ENCODE peak calls at places on chromosomes 16 and 17, in eight cellular contexts. D, N, H, A, Z, X, V and G are unnamed samples.

GRCh38 chr16:64012166-64012565 is 1109.7 kb downstream of the CDH11 start:
- DNase-seq in D (no peak), N (no peak), H (no peak), A (no peak), Z (no peak), X (no peak), V (no peak), G (no peak)

GRCh38 chr17:28547623-28548416 is 4.6 kb downstream of the UNC119 start:
- DNase-seq in D (peak), N (no peak), H (peak), A (peak), Z (peak), X (peak), V (peak), G (peak)

GRCh38 chr16:86740817-86741799 is 162.8 kb downstream of the FOXL1 start:
- DNase-seq in D (no peak), N (no peak), H (no peak), A (no peak), Z (peak), X (no peak), V (peak), G (no peak)

GRCh38 chr17:79029327-79030009 is 5.5 kb downstream of the C1QTNF1 start:
- DNase-seq in D (peak), N (no peak), H (peak), A (no peak), Z (no peak), X (no peak), V (no peak), G (no peak)

GRCh38 chr17:34283571-34283970 is 2.0 kb upstream of the CCL11 start:
- DNase-seq in D (no peak), N (no peak), H (no peak), A (no peak), Z (no peak), X (no peak), V (no peak), G (no peak)

GRCh38 chr17:78095035-78095434 is 33.5 kb downstream of the TMC6 start:
- DNase-seq in D (no peak), N (no peak), H (no peak), A (no peak), Z (no peak), X (no peak), V (no peak), G (no peak)

GRCh38 chr17:58432806-58433573 is 15.7 kb upstream of the RNF43 start:
- DNase-seq in D (no peak), N (no peak), H (no peak), A (no peak), Z (no peak), X (no peak), V (no peak), G (no peak)

GRCh38 chr17:80475949-80476876 is at the start of gene NPTX1:
- DNase-seq in D (no peak), N (no peak), H (no peak), A (no peak), Z (no peak), X (no peak), V (no peak), G (no peak)

GRCh38 chr16:80447263-80447662 is 93.5 kb upstream of the DYNLRB2 start:
- DNase-seq in D (no peak), N (no peak), H (no peak), A (no peak), Z (no peak), X (no peak), V (no peak), G (no peak)

GRCh38 chr17:3542410-3543088 is 15.1 kb downstream of the TRPV3 start:
- DNase-seq in D (no peak), N (no peak), H (no peak), A (no peak), Z (no peak), X (no peak), V (no peak), G (no peak)

GRCh38 chr17:82023447-82024241 is 539 bp downstream of the LRRC45 start:
- DNase-seq in D (no peak), N (no peak), H (no peak), A (no peak), Z (peak), X (no peak), V (peak), G (no peak)

GRCh38 chr17:1492249-1493206 is at the start of gene MYO1C:
- DNase-seq in D (no peak), N (no peak), H (no peak), A (no peak), Z (no peak), X (no peak), V (no peak), G (no peak)

GRCh38 chr17:8072727-8073461 is 14.6 kb downstream of the ALOX12B start:
- DNase-seq in D (no peak), N (no peak), H (no peak), A (no peak), Z (no peak), X (no peak), V (no peak), G (no peak)

GRCh38 chr16:85652431-85653221 is 36.1 kb downstream of the GINS2 start:
- DNase-seq in D (no peak), N (no peak), H (peak), A (peak), Z (peak), X (no peak), V (peak), G (peak)

GRCh38 chr17:73215414-73215813 is 22.6 kb downstream of the COG1 start:
- DNase-seq in D (no peak), N (no peak), H (no peak), A (no peak), Z (no peak), X (no peak), V (no peak), G (no peak)

GRCh38 chr17:5033352-5034015 is 1.7 kb downstream of the SLC52A1 start:
- DNase-seq in D (no peak), N (no peak), H (no peak), A (no peak), Z (no peak), X (no peak), V (no peak), G (no peak)

GRCh38 chr17:82329683-82330321 is 3.8 kb downstream of the SECTM1 start:
- DNase-seq in D (no peak), N (no peak), H (no peak), A (no peak), Z (no peak), X (no peak), V (no peak), G (no peak)

GRCh38 chr17:60522889-60523626 is 3.0 kb downstream of the APPBP2 start:
- DNase-seq in D (no peak), N (no peak), H (no peak), A (no peak), Z (no peak), X (no peak), V (no peak), G (no peak)

GRCh38 chr16:75732871-75733270 is 6.6 kb upstream of the CPHXL start:
- DNase-seq in D (no peak), N (no peak), H (no peak), A (no peak), Z (no peak), X (no peak), V (no peak), G (no peak)

GRCh38 chr16:11395008-11395948 is 50.0 kb downstream of the RMI2 start:
- DNase-seq in D (no peak), N (no peak), H (no peak), A (no peak), Z (no peak), X (no peak), V (no peak), G (no peak)

GRCh38 chr17:8041249-8041928 is 2.5 kb downstream of the ALOX15B start:
- DNase-seq in D (no peak), N (no peak), H (no peak), A (peak), Z (peak), X (no peak), V (peak), G (peak)

GRCh38 chr16:14641206-14641605 is 8.5 kb downstream of the BFAR start:
- DNase-seq in D (no peak), N (no peak), H (no peak), A (no peak), Z (no peak), X (no peak), V (no peak), G (no peak)

GRCh38 chr17:74296548-74296936 is 22.5 kb downstream of the DNAI2 start:
- DNase-seq in D (no peak), N (no peak), H (peak), A (peak), Z (peak), X (peak), V (peak), G (peak)

GRCh38 chr17:79789943-79790804 is 6.7 kb downstream of the CBX8 start:
- DNase-seq in D (peak), N (no peak), H (no peak), A (no peak), Z (peak), X (no peak), V (peak), G (no peak)

GRCh38 chr16:12087901-12088364 is 111.4 kb downstream of the SNX29 start:
- DNase-seq in D (peak), N (no peak), H (no peak), A (no peak), Z (no peak), X (no peak), V (no peak), G (peak)

GRCh38 chr16:49700222-49700927 is 155.5 kb downstream of the ZNF423 start:
- DNase-seq in D (no peak), N (no peak), H (no peak), A (peak), Z (no peak), X (no peak), V (no peak), G (no peak)

GRCh38 chr17:47703191-47703591 is 9.2 kb downstream of the TBKBP1 start:
- DNase-seq in D (peak), N (no peak), H (no peak), A (no peak), Z (no peak), X (no peak), V (no peak), G (no peak)

GRCh38 chr17:56752263-56752662 is 81.5 kb downstream of the C17orf67 start:
- DNase-seq in D (no peak), N (no peak), H (no peak), A (no peak), Z (no peak), X (no peak), V (peak), G (no peak)

GRCh38 chr16:14672403-14672971 is 21.6 kb downstream of the PLA2G10 start:
- DNase-seq in D (no peak), N (no peak), H (no peak), A (no peak), Z (no peak), X (no peak), V (no peak), G (peak)

GRCh38 chr16:1530883-1531637 is 2.4 kb upstream of the TMEM204 start:
- DNase-seq in D (no peak), N (no peak), H (no peak), A (peak), Z (no peak), X (peak), V (no peak), G (no peak)

GRCh38 chr16:84600343-84601229 is 17.3 kb downstream of the COTL1 start:
- DNase-seq in D (no peak), N (no peak), H (no peak), A (no peak), Z (no peak), X (no peak), V (peak), G (no peak)

GRCh38 chr16:73864868-73865267 is 431.7 kb upstream of the PSMD7 start:
- DNase-seq in D (no peak), N (no peak), H (no peak), A (no peak), Z (no peak), X (no peak), V (no peak), G (no peak)

GRCh38 chr16:66223176-66223780 is 143.2 kb upstream of the CDH5 start:
- DNase-seq in D (peak), N (no peak), H (no peak), A (no peak), Z (no peak), X (no peak), V (peak), G (no peak)

GRCh38 chr17:27326585-27326984 is 32.7 kb downstream of the WSB1 start:
- DNase-seq in D (no peak), N (no peak), H (no peak), A (no peak), Z (no peak), X (no peak), V (no peak), G (no peak)

GRCh38 chr17:29918922-29919856 is 10.8 kb downstream of the SSH2 start:
- DNase-seq in D (no peak), N (no peak), H (no peak), A (no peak), Z (no peak), X (no peak), V (peak), G (no peak)

GRCh38 chr17:1714488-1714979 is 4.4 kb upstream of the TLCD2 start:
- DNase-seq in D (peak), N (peak), H (peak), A (peak), Z (peak), X (peak), V (peak), G (peak)

GRCh38 chr17:28282596-28282995 is 36.4 kb upstream of the TMEM97 start:
- DNase-seq in D (no peak), N (no peak), H (no peak), A (no peak), Z (no peak), X (no peak), V (no peak), G (no peak)

GRCh38 chr16:9092282-9092962 is 978 bp downstream of the HAPSTR1 start:
- DNase-seq in D (peak), N (no peak), H (peak), A (peak), Z (no peak), X (peak), V (peak), G (peak)

GRCh38 chr16:9095171-9095570 is 3.7 kb downstream of the HAPSTR1 start:
- DNase-seq in D (no peak), N (no peak), H (no peak), A (no peak), Z (no peak), X (no peak), V (no peak), G (no peak)

GRCh38 chr16:9095998-9096397 is 4.6 kb downstream of the HAPSTR1 start:
- DNase-seq in D (no peak), N (no peak), H (no peak), A (no peak), Z (no peak), X (no peak), V (no peak), G (no peak)

GRCh38 chr16:9092963-9093477 is 1.6 kb downstream of the HAPSTR1 start:
- DNase-seq in D (peak), N (no peak), H (peak), A (peak), Z (no peak), X (no peak), V (peak), G (peak)

GRCh38 chr16:9094008-9094846 is 2.8 kb downstream of the HAPSTR1 start:
- DNase-seq in D (no peak), N (no peak), H (no peak), A (no peak), Z (no peak), X (no peak), V (no peak), G (no peak)
- TF ChIP-seq POLR2A in D (no peak), N (no peak), H (no peak), A (no peak), Z (no peak), X (no peak), V (no peak), G (no peak)

GRCh38 chr16:7086842-7087616 is 245.6 kb upstream of the RBFOX1 start:
- DNase-seq in D (no peak), N (no peak), H (peak), A (peak), Z (no peak), X (no peak), V (peak), G (no peak)
- TF ChIP-seq CTCF in D (no peak), N (peak), H (peak), A (no peak), Z (no peak), X (no peak), V (no peak), G (no peak)

DNA sequence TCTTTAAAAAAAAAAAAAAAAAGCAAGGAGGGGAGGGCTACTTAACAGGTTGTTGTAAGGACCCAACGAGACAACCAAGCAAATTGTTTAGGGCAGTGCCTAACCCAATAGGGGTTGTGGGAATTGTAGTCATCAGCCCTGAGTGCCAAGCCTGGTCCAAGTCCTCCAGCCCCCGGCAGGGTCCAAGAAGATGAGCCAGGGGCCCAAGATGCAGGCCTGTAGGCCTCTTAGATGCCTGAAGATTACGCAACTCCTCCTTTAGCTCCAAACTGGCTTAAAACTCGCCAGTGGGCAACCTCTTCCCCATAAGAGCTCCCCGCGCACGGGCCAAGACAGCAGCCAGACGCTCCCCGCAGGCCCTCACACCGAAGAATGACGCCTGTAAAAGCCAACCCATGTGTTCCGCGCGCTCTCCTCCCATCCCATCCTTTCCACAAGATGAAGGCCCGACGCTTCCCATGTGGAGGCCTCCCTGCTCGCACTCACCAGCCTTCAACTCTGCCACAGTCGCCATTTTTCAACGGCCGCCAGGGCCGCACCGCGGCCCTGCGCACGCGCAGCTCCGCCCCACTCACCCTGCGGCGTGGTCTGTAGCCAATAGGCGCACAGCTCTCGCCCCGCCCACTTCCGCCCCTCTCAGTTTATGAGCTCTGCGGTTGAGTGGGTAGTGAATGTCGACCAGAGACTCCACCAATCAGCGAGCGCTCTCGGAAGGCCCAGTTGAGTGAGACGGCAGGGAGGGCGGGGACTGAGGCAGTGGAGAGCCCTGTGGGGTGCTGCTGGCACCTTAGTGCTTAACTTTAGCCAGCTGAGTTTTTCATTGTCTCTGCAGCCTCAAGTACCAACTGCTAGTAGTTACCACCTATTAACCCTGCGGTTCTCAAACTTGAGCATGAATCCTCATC is at the start of gene CEP20:
- DNase-seq in D (peak), N (peak), H (peak), A (peak), Z (peak), X (peak), V (peak), G (peak)
- TF ChIP-seq POLR2A in D (peak), N (peak), H (peak), A (peak), Z (peak), X (peak), V (peak), G (peak)

GRCh38 chr17:49038138-49038537 is 41.0 kb downstream of the IGF2BP1 start:
- DNase-seq in D (no peak), N (no peak), H (no peak), A (no peak), Z (no peak), X (no peak), V (no peak), G (no peak)

GRCh38 chr17:49035470-49036269 is 38.5 kb downstream of the IGF2BP1 start:
- DNase-seq in D (peak), N (no peak), H (peak), A (peak), Z (peak), X (no peak), V (peak), G (peak)

GRCh38 chr17:49038544-49038943 is 41.4 kb downstream of the IGF2BP1 start:
- DNase-seq in D (no peak), N (no peak), H (no peak), A (no peak), Z (no peak), X (no peak), V (no peak), G (no peak)

GRCh38 chr17:49031965-49032928 is 35.1 kb downstream of the IGF2BP1 start:
- DNase-seq in D (no peak), N (no peak), H (peak), A (peak), Z (peak), X (no peak), V (peak), G (peak)

DNA sequence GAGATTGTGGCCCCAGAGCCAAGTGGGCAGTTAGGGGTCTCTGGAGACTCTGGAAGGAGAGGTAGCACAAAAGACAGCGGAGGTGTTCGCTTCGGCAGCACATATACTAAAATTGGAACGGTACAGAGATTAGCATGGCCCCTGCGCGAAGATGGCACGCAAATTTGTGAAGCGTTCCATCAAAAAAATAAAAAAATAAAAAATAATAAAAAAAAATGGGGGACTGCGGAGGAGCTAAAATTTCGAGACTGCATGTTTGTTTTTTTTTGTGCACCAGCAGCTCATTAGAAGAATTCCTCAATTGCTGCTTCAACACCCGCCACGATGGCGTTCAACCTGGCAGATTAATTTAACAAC is 39.1 kb downstream of the IGF2BP1 start:
- DNase-seq in D (no peak), N (no peak), H (no peak), A (no peak), Z (no peak), X (no peak), V (no peak), G (no peak)
- TF ChIP-seq CTCF in D (no peak), N (no peak), H (no peak), A (no peak), Z (peak), X (no peak), V (no peak), G (no peak)

DNA sequence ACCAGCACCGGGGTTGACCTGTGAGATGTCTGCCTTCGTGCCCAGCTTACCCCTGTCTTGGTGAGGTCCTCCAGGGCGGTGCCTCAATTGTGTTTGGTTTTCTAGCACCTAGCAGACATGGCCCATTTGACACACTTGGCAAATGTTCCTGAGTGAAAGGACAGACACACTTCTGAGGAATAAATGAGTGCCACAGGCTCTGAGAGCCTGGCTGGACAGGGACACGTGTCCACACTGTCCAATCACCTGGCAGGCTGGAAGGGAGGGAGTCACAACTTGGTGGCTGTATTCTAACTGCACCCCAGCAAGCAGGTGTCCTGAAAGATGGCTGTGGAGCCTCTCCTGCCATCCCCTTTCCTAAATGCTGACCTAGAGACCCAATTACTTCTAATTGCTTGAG is 7.4 kb downstream of the MAP3K14 start:
- DNase-seq in D (no peak), N (no peak), H (no peak), A (no peak), Z (no peak), X (no peak), V (no peak), G (no peak)
- TF ChIP-seq POLR2A in D (no peak), N (no peak), H (no peak), A (no peak), Z (no peak), X (no peak), V (no peak), G (no peak)